ENCODE peak calls at places on chromosomes 3 and 15, in seven cellular contexts. One of them, this sample, is unnamed.

GRCh38 chr3:194675680-194676079 is 3.7 kb upstream of the LSG1 start:
- DNase-seq in IMR-90: no peak
- DNase-seq in astrocyte: no peak
- DNase-seq in body of pancreas: no peak
- DNase-seq in cardiac fibroblast: peak
- DNase-seq in GM23248: peak
- DNase-seq in astrocyte of the cerebellum: no peak
- DNase-seq in this sample: peak

GRCh38 chr15:69760890-69761568 is 308.4 kb downstream of the RPLP1 start:
- DNase-seq in body of pancreas: no peak
- DNase-seq in astrocyte: peak
- DNase-seq in astrocyte of the cerebellum: peak
- DNase-seq in GM23248: peak
- DNase-seq in IMR-90: peak
- DNase-seq in cardiac fibroblast: peak
- DNase-seq in this sample: peak

GRCh38 chr15:37079726-37080125 is 20.6 kb downstream of the MEIS2 start:
- DNase-seq in body of pancreas: no peak
- DNase-seq in astrocyte: peak
- DNase-seq in IMR-90: peak
- DNase-seq in GM23248: peak
- DNase-seq in cardiac fibroblast: peak
- DNase-seq in astrocyte of the cerebellum: peak
- DNase-seq in this sample: peak

GRCh38 chr3:126960604-126960995 is 22.3 kb upstream of the PLXNA1 start:
- DNase-seq in IMR-90: no peak
- DNase-seq in cardiac fibroblast: no peak
- DNase-seq in astrocyte of the cerebellum: no peak
- DNase-seq in GM23248: no peak
- DNase-seq in astrocyte: no peak
- DNase-seq in body of pancreas: no peak
- DNase-seq in this sample: no peak

GRCh38 chr15:34436126-34436955 is 1.3 kb downstream of the GOLGA8A start:
- DNase-seq in cardiac fibroblast: peak
- DNase-seq in GM23248: peak
- DNase-seq in astrocyte: peak
- DNase-seq in body of pancreas: no peak
- DNase-seq in astrocyte of the cerebellum: no peak
- DNase-seq in IMR-90: no peak
- DNase-seq in this sample: peak

GRCh38 chr3:149592758-149593240 is 65.0 kb downstream of the WWTR1 start:
- DNase-seq in cardiac fibroblast: no peak
- DNase-seq in astrocyte: peak
- DNase-seq in IMR-90: no peak
- DNase-seq in body of pancreas: no peak
- DNase-seq in GM23248: no peak
- DNase-seq in astrocyte of the cerebellum: no peak
- DNase-seq in this sample: no peak

GRCh38 chr3:139758654-139759291 is 81.0 kb upstream of the NMNAT3 start:
- DNase-seq in astrocyte of the cerebellum: peak
- DNase-seq in cardiac fibroblast: peak
- DNase-seq in body of pancreas: no peak
- DNase-seq in IMR-90: peak
- DNase-seq in astrocyte: peak
- DNase-seq in GM23248: no peak
- DNase-seq in this sample: no peak

GRCh38 chr15:28942046-28942445 is 56.3 kb downstream of the APBA2 start:
- DNase-seq in astrocyte: no peak
- DNase-seq in GM23248: no peak
- DNase-seq in body of pancreas: peak
- DNase-seq in IMR-90: no peak
- DNase-seq in cardiac fibroblast: no peak
- DNase-seq in astrocyte of the cerebellum: no peak
- DNase-seq in this sample: no peak

GRCh38 chr3:7640787-7641186 is 779.9 kb downstream of the GRM7 start:
- DNase-seq in IMR-90: no peak
- DNase-seq in astrocyte: peak
- DNase-seq in astrocyte of the cerebellum: no peak
- DNase-seq in GM23248: no peak
- DNase-seq in body of pancreas: no peak
- DNase-seq in cardiac fibroblast: no peak
- DNase-seq in this sample: no peak

GRCh38 chr3:38039899-38040261 is 872 bp downstream of the DLEC1 start:
- DNase-seq in body of pancreas: no peak
- DNase-seq in GM23248: peak
- DNase-seq in IMR-90: peak
- DNase-seq in astrocyte of the cerebellum: no peak
- DNase-seq in cardiac fibroblast: peak
- DNase-seq in astrocyte: peak
- DNase-seq in this sample: peak

DNA sequence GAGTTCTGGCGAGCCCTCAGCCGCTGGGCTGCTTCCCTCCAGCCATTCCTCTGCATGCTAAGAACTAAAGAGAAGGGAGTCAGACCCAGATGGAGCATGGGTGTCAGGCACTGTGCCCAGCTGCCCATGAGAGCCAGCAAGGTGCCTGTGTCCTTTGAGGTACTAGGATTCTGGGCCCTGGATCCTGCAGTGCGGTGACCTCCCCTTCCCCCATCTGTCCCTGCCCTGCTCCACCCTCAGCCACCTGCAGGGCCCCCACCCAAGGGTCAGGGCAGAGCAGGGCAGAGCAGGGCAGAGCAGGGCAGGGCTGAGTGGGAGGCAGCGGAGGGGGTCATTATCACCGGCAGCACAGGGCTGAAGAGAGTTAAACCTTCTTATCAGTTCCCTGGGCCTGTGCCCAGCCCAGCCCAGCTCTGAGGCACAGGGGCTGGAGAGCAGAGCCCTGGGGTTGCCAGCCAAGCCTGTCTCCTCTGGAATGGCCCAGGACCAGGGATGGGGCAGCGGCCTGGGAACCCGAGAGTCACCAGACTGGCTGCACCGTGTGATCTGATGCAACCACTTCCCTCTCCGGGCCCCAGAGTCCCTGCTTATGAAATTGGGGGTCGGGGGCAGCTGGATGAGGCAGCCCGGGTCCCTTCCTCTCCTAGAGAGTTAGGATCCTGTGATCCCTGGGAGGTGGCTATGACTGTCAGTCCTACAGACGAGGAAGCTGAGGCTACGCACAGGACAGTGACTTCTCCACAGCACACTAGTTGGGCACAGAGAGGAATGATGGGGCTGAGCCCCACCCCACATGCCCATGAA is 17.3 kb downstream of the ZDHHC19 start:
- DNase-seq in body of pancreas: peak
- DNase-seq in GM23248: no peak
- DNase-seq in astrocyte of the cerebellum: no peak
- DNase-seq in astrocyte: no peak
- DNase-seq in cardiac fibroblast: no peak
- DNase-seq in IMR-90: no peak
- DNase-seq in this sample: no peak
- H3K4me3 ChIP-seq in body of pancreas: no peak
- H3K4me3 ChIP-seq in GM23248: no peak
- H3K4me3 ChIP-seq in astrocyte of the cerebellum: no peak
- H3K4me3 ChIP-seq in astrocyte: no peak
- H3K4me3 ChIP-seq in cardiac fibroblast: no peak
- H3K4me3 ChIP-seq in IMR-90: no peak
- H3K4me3 ChIP-seq in this sample: no peak

GRCh38 chr15:100114526-100114925 is 227.2 kb downstream of the ADAMTS17 start:
- DNase-seq in body of pancreas: peak
- DNase-seq in cardiac fibroblast: peak
- DNase-seq in IMR-90: peak
- DNase-seq in astrocyte: peak
- DNase-seq in GM23248: no peak
- DNase-seq in astrocyte of the cerebellum: no peak
- DNase-seq in this sample: peak
- H3K4me3 ChIP-seq in body of pancreas: no peak
- H3K4me3 ChIP-seq in cardiac fibroblast: peak
- H3K4me3 ChIP-seq in IMR-90: peak
- H3K4me3 ChIP-seq in astrocyte: peak
- H3K4me3 ChIP-seq in GM23248: no peak
- H3K4me3 ChIP-seq in astrocyte of the cerebellum: peak
- H3K4me3 ChIP-seq in this sample: peak

GRCh38 chr15:90873998-90874605 is 5.7 kb downstream of the FURIN start:
- DNase-seq in cardiac fibroblast: no peak
- DNase-seq in IMR-90: no peak
- DNase-seq in body of pancreas: peak
- DNase-seq in GM23248: peak
- DNase-seq in astrocyte of the cerebellum: no peak
- DNase-seq in astrocyte: no peak
- DNase-seq in this sample: no peak
- H3K4me3 ChIP-seq in cardiac fibroblast: peak
- H3K4me3 ChIP-seq in IMR-90: no peak
- H3K4me3 ChIP-seq in body of pancreas: no peak
- H3K4me3 ChIP-seq in GM23248: no peak
- H3K4me3 ChIP-seq in astrocyte of the cerebellum: no peak
- H3K4me3 ChIP-seq in astrocyte: peak
- H3K4me3 ChIP-seq in this sample: no peak

GRCh38 chr3:29759443-29760033 is 478.7 kb downstream of the RBMS3 start:
- DNase-seq in cardiac fibroblast: peak
- DNase-seq in GM23248: peak
- DNase-seq in astrocyte of the cerebellum: no peak
- DNase-seq in astrocyte: peak
- DNase-seq in IMR-90: peak
- DNase-seq in body of pancreas: no peak
- DNase-seq in this sample: peak
- H3K4me3 ChIP-seq in cardiac fibroblast: no peak
- H3K4me3 ChIP-seq in GM23248: peak
- H3K4me3 ChIP-seq in astrocyte of the cerebellum: no peak
- H3K4me3 ChIP-seq in astrocyte: no peak
- H3K4me3 ChIP-seq in IMR-90: no peak
- H3K4me3 ChIP-seq in body of pancreas: no peak
- H3K4me3 ChIP-seq in this sample: no peak

GRCh38 chr3:120289636-120290035 is 4.6 kb upstream of the GPR156 start:
- DNase-seq in astrocyte of the cerebellum: no peak
- DNase-seq in IMR-90: no peak
- DNase-seq in astrocyte: no peak
- DNase-seq in GM23248: no peak
- DNase-seq in cardiac fibroblast: no peak
- DNase-seq in body of pancreas: no peak
- DNase-seq in this sample: no peak

GRCh38 chr3:120284702-120285507 is at the start of gene GPR156:
- DNase-seq in body of pancreas: no peak
- DNase-seq in astrocyte of the cerebellum: no peak
- DNase-seq in IMR-90: no peak
- DNase-seq in cardiac fibroblast: peak
- DNase-seq in GM23248: peak
- DNase-seq in astrocyte: no peak
- DNase-seq in this sample: no peak

GRCh38 chr3:120280566-120280965 is 4.5 kb downstream of the GPR156 start:
- DNase-seq in IMR-90: no peak
- DNase-seq in astrocyte: no peak
- DNase-seq in GM23248: no peak
- DNase-seq in astrocyte of the cerebellum: no peak
- DNase-seq in cardiac fibroblast: no peak
- DNase-seq in body of pancreas: no peak
- DNase-seq in this sample: no peak

GRCh38 chr3:120280026-120280425 is 5.0 kb downstream of the GPR156 start:
- DNase-seq in astrocyte: no peak
- DNase-seq in GM23248: no peak
- DNase-seq in body of pancreas: no peak
- DNase-seq in IMR-90: no peak
- DNase-seq in astrocyte of the cerebellum: no peak
- DNase-seq in cardiac fibroblast: no peak
- DNase-seq in this sample: no peak

DNA sequence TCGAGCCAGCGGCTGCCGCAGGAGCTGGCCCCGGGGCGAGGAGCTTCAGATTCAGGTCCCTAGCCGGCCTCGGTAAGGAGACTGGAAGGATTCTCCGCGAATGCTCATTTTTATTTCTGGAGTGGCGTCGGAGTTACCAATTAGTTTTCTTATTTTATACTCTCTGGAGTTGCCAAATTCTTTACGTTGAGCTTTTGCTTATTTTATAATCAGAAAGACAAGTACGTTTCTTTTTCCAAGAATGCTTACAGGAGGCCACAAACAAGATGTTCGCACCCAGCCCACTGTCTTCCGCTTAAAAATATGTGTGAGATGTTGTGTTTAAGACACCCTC is 453 bp upstream of the GPR156 start:
- DNase-seq in IMR-90: no peak
- DNase-seq in astrocyte of the cerebellum: no peak
- DNase-seq in astrocyte: no peak
- DNase-seq in cardiac fibroblast: no peak
- DNase-seq in body of pancreas: no peak
- DNase-seq in GM23248: no peak
- DNase-seq in this sample: no peak
- H3K4me3 ChIP-seq in IMR-90: peak
- H3K4me3 ChIP-seq in astrocyte of the cerebellum: peak
- H3K4me3 ChIP-seq in astrocyte: peak
- H3K4me3 ChIP-seq in cardiac fibroblast: peak
- H3K4me3 ChIP-seq in body of pancreas: no peak
- H3K4me3 ChIP-seq in GM23248: peak
- H3K4me3 ChIP-seq in this sample: peak

DNA sequence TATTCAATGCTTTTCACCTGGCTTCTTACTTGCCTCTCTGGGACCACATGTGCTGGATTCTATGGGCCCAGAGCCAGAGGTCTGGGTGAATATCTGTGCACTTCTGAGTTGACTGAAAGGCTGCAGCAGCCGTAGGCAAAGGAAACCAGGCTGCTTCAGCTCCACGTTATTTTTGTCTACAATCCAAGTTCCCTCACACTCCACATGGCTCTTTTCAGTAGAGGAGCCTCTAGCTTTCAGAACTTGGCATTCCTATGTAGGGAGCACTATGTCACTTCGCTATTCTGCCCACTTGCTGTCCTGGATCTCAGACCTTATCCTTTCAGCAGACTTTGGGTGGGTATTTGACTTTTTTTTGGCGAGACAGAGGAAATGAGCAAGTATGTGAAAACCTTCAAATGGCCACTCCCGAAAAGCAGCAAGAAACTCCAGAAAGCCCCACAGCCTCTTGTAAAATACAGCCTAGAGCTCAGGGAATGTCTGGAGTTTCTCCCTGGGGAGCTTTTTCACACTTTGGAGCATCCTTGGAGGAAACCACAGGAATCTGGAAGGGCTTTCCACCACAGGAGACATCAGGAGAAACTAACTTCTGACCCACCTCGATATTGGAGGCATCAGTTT is 80.9 kb downstream of the DUT start:
- DNase-seq in body of pancreas: no peak
- DNase-seq in astrocyte: peak
- DNase-seq in IMR-90: no peak
- DNase-seq in GM23248: peak
- DNase-seq in astrocyte of the cerebellum: no peak
- DNase-seq in cardiac fibroblast: peak
- DNase-seq in this sample: peak
- H3K4me3 ChIP-seq in body of pancreas: no peak
- H3K4me3 ChIP-seq in astrocyte: no peak
- H3K4me3 ChIP-seq in IMR-90: no peak
- H3K4me3 ChIP-seq in GM23248: peak
- H3K4me3 ChIP-seq in astrocyte of the cerebellum: no peak
- H3K4me3 ChIP-seq in cardiac fibroblast: no peak
- H3K4me3 ChIP-seq in this sample: no peak